ENCODE peak calls at places on chromosomes 2 and 18, in five cellular contexts. One of them, this sample, is unnamed.

GRCh38 chr2:10398496-10398895 is 49.6 kb downstream of the ODC1 start:
- DNase-seq in K562: no peak
- DNase-seq in GM23248: no peak
- DNase-seq in neuronal stem cell: no peak
- DNase-seq in mammary epithelial cell: no peak
- DNase-seq in this sample: no peak

GRCh38 chr2:231169475-231169874 is 29.0 kb upstream of the ARMC9 start:
- DNase-seq in GM23248: no peak
- DNase-seq in K562: no peak
- DNase-seq in neuronal stem cell: no peak
- DNase-seq in mammary epithelial cell: no peak
- DNase-seq in this sample: no peak

GRCh38 chr18:79422022-79422782 is 26.5 kb downstream of the NFATC1 start:
- DNase-seq in K562: no peak
- DNase-seq in neuronal stem cell: no peak
- DNase-seq in mammary epithelial cell: no peak
- DNase-seq in GM23248: peak
- DNase-seq in this sample: peak

GRCh38 chr2:48719480-48720177 is 35.9 kb downstream of the LHCGR start:
- DNase-seq in K562: no peak
- DNase-seq in mammary epithelial cell: no peak
- DNase-seq in GM23248: no peak
- DNase-seq in neuronal stem cell: peak
- DNase-seq in this sample: no peak

GRCh38 chr2:75896779-75897366 is 186.2 kb upstream of the GCFC2 start:
- DNase-seq in GM23248: peak
- DNase-seq in neuronal stem cell: peak
- DNase-seq in K562: no peak
- DNase-seq in mammary epithelial cell: peak
- DNase-seq in this sample: no peak

GRCh38 chr2:70726947-70727725 is 40.9 kb downstream of the ADD2 start:
- DNase-seq in mammary epithelial cell: peak
- DNase-seq in K562: no peak
- DNase-seq in neuronal stem cell: no peak
- DNase-seq in GM23248: peak
- DNase-seq in this sample: no peak

GRCh38 chr2:17969661-17970060 is 91.2 kb downstream of the KCNS3 start:
- DNase-seq in mammary epithelial cell: no peak
- DNase-seq in GM23248: no peak
- DNase-seq in neuronal stem cell: no peak
- DNase-seq in K562: no peak
- DNase-seq in this sample: no peak

GRCh38 chr2:61238221-61238620 is 76.2 kb downstream of the C2orf74 start:
- DNase-seq in K562: no peak
- DNase-seq in GM23248: no peak
- DNase-seq in mammary epithelial cell: no peak
- DNase-seq in neuronal stem cell: no peak
- DNase-seq in this sample: no peak

GRCh38 chr2:45992021-45992745 is 305.0 kb upstream of the EPAS1 start:
- DNase-seq in mammary epithelial cell: peak
- DNase-seq in GM23248: peak
- DNase-seq in K562: no peak
- DNase-seq in neuronal stem cell: no peak
- DNase-seq in this sample: peak

GRCh38 chr2:45993476-45993991 is 303.7 kb upstream of the EPAS1 start:
- DNase-seq in K562: peak
- DNase-seq in neuronal stem cell: peak
- DNase-seq in GM23248: peak
- DNase-seq in mammary epithelial cell: peak
- DNase-seq in this sample: peak

GRCh38 chr2:45990131-45990530 is 307.1 kb upstream of the EPAS1 start:
- DNase-seq in mammary epithelial cell: no peak
- DNase-seq in neuronal stem cell: no peak
- DNase-seq in GM23248: no peak
- DNase-seq in K562: no peak
- DNase-seq in this sample: no peak

GRCh38 chr2:45994060-45994459 is 303.1 kb upstream of the EPAS1 start:
- DNase-seq in neuronal stem cell: no peak
- DNase-seq in K562: no peak
- DNase-seq in mammary epithelial cell: no peak
- DNase-seq in GM23248: no peak
- DNase-seq in this sample: no peak

DNA sequence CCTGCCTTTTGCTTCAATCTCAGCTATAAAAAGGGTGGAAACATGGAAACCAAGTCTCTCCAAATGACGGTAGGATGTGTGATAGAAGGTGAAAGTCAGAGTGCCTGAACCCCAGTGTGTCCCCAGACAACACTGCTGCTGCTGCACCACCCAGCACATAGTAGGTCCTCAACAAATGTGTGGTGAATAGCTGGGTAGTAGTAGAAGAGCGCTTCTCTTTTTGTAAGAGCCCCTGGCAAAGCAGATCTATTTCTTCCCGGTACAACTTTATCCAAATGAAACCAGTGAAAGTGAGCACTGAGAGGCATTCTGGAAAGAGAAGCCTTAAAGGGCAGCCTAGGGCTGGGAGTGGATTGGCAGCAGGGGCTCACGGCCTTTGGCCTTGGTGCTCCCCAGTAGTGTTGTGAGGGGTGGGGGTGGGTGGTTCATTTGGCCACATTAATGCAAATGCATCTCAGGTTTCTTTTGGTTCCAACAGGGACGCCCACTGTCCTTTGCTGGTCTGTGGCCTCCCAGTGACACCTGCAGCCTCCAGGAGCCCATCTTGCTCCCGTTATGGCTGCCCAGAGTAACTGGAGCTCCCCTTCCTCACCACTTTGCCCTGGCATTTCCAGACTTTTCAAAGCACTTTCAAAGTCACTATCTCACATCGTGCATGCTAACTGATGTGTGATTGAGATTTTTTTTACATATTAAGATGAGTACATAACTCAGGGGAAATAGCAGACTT is 304.3 kb upstream of the EPAS1 start:
- DNase-seq in GM23248: no peak
- DNase-seq in K562: no peak
- DNase-seq in mammary epithelial cell: no peak
- DNase-seq in neuronal stem cell: no peak
- DNase-seq in this sample: no peak
- H3K9ac ChIP-seq in GM23248: peak
- H3K9ac ChIP-seq in K562: no peak
- H3K9ac ChIP-seq in mammary epithelial cell: no peak
- H3K9ac ChIP-seq in neuronal stem cell: no peak
- H3K9ac ChIP-seq in this sample: no peak

GRCh38 chr18:76212958-76213357 is 282.1 kb downstream of the ZNF516 start:
- DNase-seq in GM23248: no peak
- DNase-seq in K562: no peak
- DNase-seq in mammary epithelial cell: no peak
- DNase-seq in neuronal stem cell: peak
- DNase-seq in this sample: no peak
- H3K4me2 ChIP-seq in GM23248: no peak
- H3K4me2 ChIP-seq in K562: no peak
- H3K4me2 ChIP-seq in mammary epithelial cell: no peak
- H3K4me2 ChIP-seq in neuronal stem cell: no peak
- H3K4me2 ChIP-seq in this sample: no peak

GRCh38 chr2:39646891-39647780 is 18.6 kb upstream of the TMEM178A start:
- DNase-seq in neuronal stem cell: no peak
- DNase-seq in K562: no peak
- DNase-seq in mammary epithelial cell: no peak
- DNase-seq in GM23248: no peak
- DNase-seq in this sample: no peak
- H3K9ac ChIP-seq in neuronal stem cell: no peak
- H3K9ac ChIP-seq in K562: no peak
- H3K9ac ChIP-seq in mammary epithelial cell: no peak
- H3K9ac ChIP-seq in GM23248: no peak
- H3K9ac ChIP-seq in this sample: no peak

DNA sequence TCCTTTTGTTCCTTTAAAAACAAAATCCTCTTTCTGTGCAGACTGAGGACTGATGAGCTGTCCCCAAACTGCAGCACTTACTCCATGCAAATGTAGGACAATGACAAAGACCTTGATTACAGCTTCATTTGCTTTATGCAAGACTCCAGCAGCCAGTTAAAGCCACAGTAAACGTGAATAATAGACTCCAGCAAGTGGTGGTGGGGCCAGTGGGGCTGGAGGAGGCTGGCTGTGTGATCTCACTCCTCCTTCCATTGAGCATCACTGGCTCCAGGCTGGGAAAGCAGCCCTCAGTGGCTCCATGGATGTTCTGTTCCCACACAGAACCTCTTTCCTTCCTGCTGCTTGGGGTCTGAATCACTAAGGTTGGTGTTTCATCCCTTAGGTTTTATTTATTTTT is 306.0 kb upstream of the CELF4 start:
- DNase-seq in K562: no peak
- DNase-seq in mammary epithelial cell: no peak
- DNase-seq in neuronal stem cell: no peak
- DNase-seq in GM23248: no peak
- DNase-seq in this sample: no peak
- H3K4me2 ChIP-seq in K562: no peak
- H3K4me2 ChIP-seq in mammary epithelial cell: no peak
- H3K4me2 ChIP-seq in neuronal stem cell: no peak
- H3K4me2 ChIP-seq in GM23248: no peak
- H3K4me2 ChIP-seq in this sample: no peak

GRCh38 chr2:213017404-213017803 is 134.0 kb downstream of the IKZF2 start:
- DNase-seq in GM23248: no peak
- DNase-seq in neuronal stem cell: no peak
- DNase-seq in mammary epithelial cell: no peak
- DNase-seq in K562: no peak
- DNase-seq in this sample: no peak
- H3K9ac ChIP-seq in GM23248: no peak
- H3K9ac ChIP-seq in neuronal stem cell: no peak
- H3K9ac ChIP-seq in mammary epithelial cell: no peak
- H3K9ac ChIP-seq in K562: no peak
- H3K9ac ChIP-seq in this sample: no peak

DNA sequence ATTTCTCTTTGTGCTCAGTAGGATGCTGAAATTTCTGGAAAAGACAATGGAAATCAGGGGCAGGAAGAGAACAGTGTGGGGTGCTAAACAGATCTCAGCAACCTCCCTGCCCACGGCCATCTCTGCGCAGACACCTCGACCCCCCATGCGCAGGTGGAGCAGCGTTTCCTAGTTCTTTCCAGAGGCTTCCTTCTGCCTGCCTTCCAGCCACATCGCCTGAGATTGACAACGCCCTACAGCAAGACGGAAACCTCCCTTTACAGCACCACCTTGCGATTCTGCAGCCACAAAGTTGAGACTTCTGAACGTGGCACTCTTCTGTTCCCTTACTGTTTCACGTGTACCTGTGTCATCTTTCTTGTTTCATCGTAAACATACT is 31.4 kb upstream of the CASP8 start:
- DNase-seq in neuronal stem cell: no peak
- DNase-seq in mammary epithelial cell: no peak
- DNase-seq in K562: peak
- DNase-seq in GM23248: no peak
- DNase-seq in this sample: no peak
- H3K4me2 ChIP-seq in neuronal stem cell: no peak
- H3K4me2 ChIP-seq in mammary epithelial cell: no peak
- H3K4me2 ChIP-seq in K562: peak
- H3K4me2 ChIP-seq in GM23248: no peak
- H3K4me2 ChIP-seq in this sample: no peak

This sample was measured in fibroblast of lung.